ENCODE peak calls at places on chromosome X, in six cellular contexts. V is anterior cingulate cortex; M is endothelial cell; K is stimulated activated CD8-positive, alpha-beta memory T cell treated with anti-CD3 and anti-CD28 coated beads, Interleukin-15, amount 100 ng/mL, for 4 hours; O is CD8-positive, alpha-beta T cell; P is mesendoderm. X is an unnamed sample.

GRCh38 chrX:133538148-133538547 is 122.9 kb upstream of the GPC4 start:
- DNase-seq in V (no peak), M (no peak), K (no peak), O (no peak), P (no peak), X (no peak)

GRCh38 chrX:148562846-148563245 is 62.4 kb downstream of the AFF2 start:
- DNase-seq in V (no peak), M (no peak), K (no peak), O (no peak), P (no peak), X (no peak)

GRCh38 chrX:40360557-40360956 is 220.2 kb upstream of the ATP6AP2 start:
- DNase-seq in V (no peak), M (no peak), K (no peak), O (no peak), P (no peak), X (no peak)

GRCh38 chrX:19862634-19863236 is 24.7 kb downstream of the SH3KBP1 start:
- DNase-seq in V (no peak), M (no peak), K (no peak), O (no peak), P (no peak), X (no peak)

GRCh38 chrX:147953976-147954375 is 27.2 kb upstream of the FMR1NB start:
- DNase-seq in V (no peak), M (no peak), K (no peak), O (no peak), P (no peak), X (no peak)

GRCh38 chrX:50180073-50180940 is 20.5 kb downstream of the AKAP4 start:
- DNase-seq in V (no peak), M (no peak), K (no peak), O (no peak), P (peak), X (no peak)

GRCh38 chrX:39476596-39476995 is 621.2 kb downstream of the BCOR start:
- DNase-seq in V (no peak), M (no peak), K (no peak), O (no peak), P (peak), X (no peak)

GRCh38 chrX:148530464-148531077 is 30.2 kb downstream of the AFF2 start:
- DNase-seq in V (no peak), M (no peak), K (no peak), O (no peak), P (peak), X (no peak)

GRCh38 chrX:39613997-39614679 is 483.6 kb downstream of the BCOR start:
- DNase-seq in V (no peak), M (no peak), K (peak), O (no peak), P (peak), X (no peak)

GRCh38 chrX:2715066-2715600 is 24.0 kb downstream of the CD99 start:
- DNase-seq in V (no peak), M (no peak), K (no peak), O (no peak), P (peak), X (no peak)

GRCh38 chrX:94492541-94492940 is 818.5 kb downstream of the FAM133A start:
- DNase-seq in V (no peak), M (no peak), K (no peak), O (no peak), P (peak), X (no peak)

GRCh38 chrX:11733614-11734013 is 24.4 kb upstream of the MSL3 start:
- DNase-seq in V (no peak), M (no peak), K (no peak), O (no peak), P (no peak), X (no peak)

X was measured in mesothelial cell of epicardium.